ENCODE peak calls at places on chromosomes 5 and 9, in seven cellular contexts. Z is PC-9, S is mammary epithelial cell, E is fibroblast of lung, Y is neural progenitor cell, A is astrocyte, C is GM23248. J is an unnamed sample.

GRCh38 chr5:140175367-140176027 is 509 bp downstream of the CYSTM1 start:
- DNase-seq in Z (peak; percentile 59), S (peak; percentile 40), C (peak; percentile 90), A (peak; percentile 42), E (peak; percentile 64), Y (peak; percentile 87), J (peak; percentile 65)

GRCh38 chr9:85212209-85212608 is 529.5 kb downstream of the AGTPBP1 start:
- DNase-seq in Z (no peak), A (peak; percentile 91), C (peak; percentile 83), S (peak; percentile 94), E (peak; percentile 91), Y (no peak), J (peak; percentile 68)

GRCh38 chr5:42338136-42338535 is 85.1 kb upstream of the GHR start:
- DNase-seq in C (no peak), A (no peak), Y (no peak), Z (no peak), E (no peak), S (no peak), J (no peak)

GRCh38 chr5:91030521-91031395 is 352.4 kb downstream of the ARRDC3 start:
- DNase-seq in S (no peak), Z (no peak), A (peak; percentile 5), Y (no peak), E (peak; percentile 16), C (no peak), J (no peak)

GRCh38 chr5:101278917-101279316 is 375.8 kb upstream of the ST8SIA4 start:
- DNase-seq in Y (no peak), A (peak; percentile 1), C (peak; percentile 27), E (peak; percentile 9), Z (no peak), S (peak; percentile 0), J (no peak)

GRCh38 chr5:73448451-73449136 is at the start of gene FOXD1:
- DNase-seq in Z (no peak), S (peak; percentile 94), A (peak; percentile 96), E (peak; percentile 98), Y (peak; percentile 90), C (peak; percentile 99), J (peak; percentile 66)

GRCh38 chr5:178453224-178453623 is 137.0 kb downstream of the COL23A1 start:
- DNase-seq in A (peak; percentile 9), Y (no peak), S (peak; percentile 57), Z (no peak), C (peak; percentile 34), E (peak; percentile 23), J (no peak)

GRCh38 chr5:17882760-17883488 is 248.7 kb downstream of the TAF11L14 start:
- DNase-seq in Z (no peak), E (no peak), C (no peak), Y (peak; percentile 44), A (peak; percentile 2), S (peak; percentile 80), J (no peak)

GRCh38 chr5:156584856-156585255 is 257.9 kb downstream of the SGCD start:
- DNase-seq in A (no peak), Z (no peak), C (peak; percentile 22), Y (no peak), S (no peak), E (no peak), J (no peak)

GRCh38 chr9:94150890-94151660 is 66.8 kb downstream of the PTPDC1 start:
- DNase-seq in A (no peak), S (no peak), C (peak; percentile 37), Z (no peak), Y (no peak), E (no peak), J (no peak)

GRCh38 chr9:27770541-27770940 is 197.3 kb upstream of the C9orf72 start:
- DNase-seq in S (no peak), E (no peak), C (no peak), Y (no peak), Z (no peak), A (no peak), J (no peak)

GRCh38 chr5:82986404-82986803 is 90.8 kb downstream of the TMEM167A start:
- DNase-seq in Z (no peak), E (no peak), A (no peak), C (no peak), S (no peak), Y (no peak), J (no peak)

GRCh38 chr5:177329883-177330282 is 18.2 kb upstream of the MXD3 start:
- DNase-seq in S (no peak), E (no peak), C (no peak), Z (no peak), A (no peak), Y (no peak), J (no peak)

GRCh38 chr5:20307391-20307790 is 319.4 kb upstream of the CDH18 start:
- DNase-seq in A (no peak), E (no peak), Z (no peak), Y (no peak), S (no peak), C (no peak), J (no peak)

GRCh38 chr5:72314571-72315172 is 5.4 kb downstream of the MRPS27 start:
- DNase-seq in E (peak; percentile 81), Z (no peak), A (peak; percentile 78), S (peak; percentile 40), Y (no peak), C (peak; percentile 46), J (peak; percentile 76)

GRCh38 chr5:159971514-159971913 is 37.4 kb upstream of the TTC1 start:
- DNase-seq in E (no peak), S (no peak), Y (no peak), A (no peak), C (no peak), Z (no peak), J (no peak)

GRCh38 chr5:159969966-159970365 is 39.0 kb upstream of the TTC1 start:
- DNase-seq in E (no peak), A (no peak), S (no peak), Z (no peak), Y (no peak), C (peak; percentile 58), J (no peak)

GRCh38 chr5:159971038-159971437 is 37.9 kb upstream of the TTC1 start:
- DNase-seq in E (peak; percentile 77), Y (no peak), Z (no peak), A (peak; percentile 65), C (peak; percentile 47), S (no peak), J (no peak)

GRCh38 chr5:159971931-159972461 is 36.9 kb upstream of the TTC1 start:
- DNase-seq in E (peak; percentile 28), Z (peak; percentile 48), Y (peak; percentile 78), S (no peak), A (no peak), C (peak; percentile 61), J (no peak)

DNA sequence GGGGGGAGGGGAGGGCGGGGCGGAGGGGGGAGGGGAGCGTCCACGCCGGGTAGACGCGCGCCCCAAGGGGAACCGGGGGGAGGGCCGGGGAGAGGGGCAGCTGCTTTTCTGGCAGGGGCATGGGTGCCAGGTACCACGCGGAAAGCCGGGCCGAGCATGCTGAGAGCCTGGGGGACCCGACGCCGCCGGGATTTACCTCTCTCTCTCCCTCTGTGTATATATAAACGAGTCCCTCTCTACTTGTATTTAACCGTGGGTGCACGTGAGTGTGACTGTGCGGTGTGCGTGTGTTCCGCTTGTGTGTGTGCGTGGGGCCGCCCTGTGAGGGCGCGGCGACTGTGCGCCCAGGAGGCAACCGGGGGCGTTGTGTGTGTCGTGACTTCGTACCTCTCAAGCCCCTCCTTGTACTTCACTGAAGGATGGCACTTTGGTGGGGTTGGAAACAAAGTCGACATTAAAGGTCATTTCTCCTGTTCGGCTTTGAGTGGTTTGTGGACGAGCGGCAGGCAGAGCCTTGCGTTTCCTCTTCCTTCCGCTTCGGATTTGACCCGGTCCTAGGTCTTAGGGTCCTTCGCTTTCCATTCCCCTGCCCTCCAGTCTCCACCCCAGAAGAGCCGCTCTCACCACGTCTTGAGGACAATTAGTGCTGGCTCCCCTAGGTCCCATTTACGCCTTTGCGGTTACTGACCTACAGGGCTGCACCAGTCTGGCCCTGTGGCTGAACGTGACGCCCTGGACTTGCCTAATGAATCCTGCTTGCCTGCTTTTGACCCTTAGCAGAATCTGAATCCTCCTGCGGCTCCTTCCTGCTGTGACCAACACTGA is 36.2 kb upstream of the TTC1 start:
- DNase-seq in Z (no peak), E (no peak), C (no peak), Y (no peak), S (no peak), A (no peak), J (no peak)
- TF ChIP-seq EZH2 in Z (no peak), E (no peak), C (no peak), Y (peak; percentile 68), S (no peak), A (no peak), J (peak; percentile 76)

GRCh38 chr9:116297346-116297745 is 143.8 kb downstream of the PAPPA start:
- DNase-seq in A (no peak), C (no peak), Z (no peak), S (no peak), Y (no peak), E (no peak), J (no peak)
- TF ChIP-seq EZH2 in A (no peak), C (no peak), Z (no peak), S (no peak), Y (no peak), E (no peak), J (no peak)

GRCh38 chr9:137045294-137046093 is 483 bp downstream of the NPDC1 start:
- DNase-seq in A (peak; percentile 34), S (no peak), E (peak; percentile 59), Z (no peak), Y (peak; percentile 76), C (peak; percentile 80), J (peak; percentile 40)
- TF ChIP-seq EZH2 in A (no peak), S (no peak), E (no peak), Z (no peak), Y (peak; percentile 49), C (no peak), J (no peak)

GRCh38 chr9:21558079-21558478 is 76.0 kb upstream of the IFNE start:
- DNase-seq in E (no peak), S (no peak), C (no peak), A (no peak), Z (no peak), Y (no peak), J (peak; percentile 59)

GRCh38 chr9:21557428-21557768 is 75.3 kb upstream of the IFNE start:
- DNase-seq in Z (no peak), E (no peak), S (no peak), A (no peak), Y (no peak), C (no peak), J (peak; percentile 59)

GRCh38 chr9:21559402-21560280 is 77.5 kb upstream of the IFNE start:
- DNase-seq in S (peak; percentile 85), Y (peak; percentile 87), E (peak; percentile 88), A (peak; percentile 81), Z (peak; percentile 83), C (peak; percentile 88), J (peak; percentile 68)

GRCh38 chr9:21560281-21560745 is 78.2 kb upstream of the IFNE start:
- DNase-seq in E (no peak), C (no peak), Y (no peak), Z (no peak), S (no peak), A (no peak), J (no peak)

DNA sequence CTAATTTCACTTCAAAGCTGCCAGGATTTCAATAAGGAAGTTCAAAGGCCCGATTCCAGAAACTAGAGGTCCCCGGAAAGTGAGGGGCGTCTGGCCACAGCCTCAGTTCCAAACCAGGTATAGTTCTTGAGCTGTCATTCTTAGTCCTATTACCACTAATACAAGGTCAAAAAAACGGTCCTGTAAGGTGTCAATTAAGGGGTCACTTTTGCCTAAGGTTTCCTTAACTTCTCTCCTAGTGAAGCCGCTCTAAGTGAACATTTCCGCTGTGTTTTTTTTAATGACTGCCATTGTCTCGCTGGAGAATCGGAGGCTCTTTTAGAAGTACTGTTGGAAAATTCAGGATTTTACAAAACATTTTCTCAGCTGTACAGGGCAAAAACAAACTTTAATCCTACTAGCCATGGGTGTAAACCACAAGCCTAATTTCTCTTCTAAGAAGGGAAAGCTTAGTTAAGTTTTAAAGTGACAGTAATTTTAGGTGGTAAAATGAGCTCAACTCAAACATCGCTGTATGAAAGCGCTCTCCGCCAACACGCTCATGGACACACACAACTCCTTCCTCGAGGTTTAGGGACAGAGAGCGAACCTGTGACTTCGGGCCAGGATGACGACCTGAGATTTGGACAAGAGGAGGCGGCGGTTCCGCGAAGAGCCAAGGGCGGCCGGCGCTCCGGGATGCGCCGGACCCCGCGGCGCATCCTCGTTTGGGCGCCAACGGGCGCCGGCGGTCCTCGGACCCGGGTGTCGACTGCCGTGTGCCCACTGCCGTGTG is 76.7 kb upstream of the IFNE start:
- DNase-seq in Z (no peak), S (peak; percentile 60), Y (peak; percentile 46), C (peak; percentile 70), A (no peak), E (peak; percentile 52), J (peak; percentile 74)
- TF ChIP-seq EZH2 in Z (no peak), S (no peak), Y (peak; percentile 70), C (no peak), A (no peak), E (no peak), J (no peak)

J was measured in endothelial cell of umbilical vein.